ENCODE peak calls at places on chromosome 4, in six cellular contexts. S is CD4-positive, alpha-beta T cell; G is endothelial cell; U is A549; A is body of pancreas; L is foreskin fibroblast. X is an unnamed sample.

GRCh38 chr4:55005910-55006309 is 119.5 kb downstream of the KDR start:
- DNase-seq in G (no peak), S (no peak), L (no peak), U (no peak), A (no peak), X (no peak)

GRCh38 chr4:113469023-113469390 is 292.5 kb downstream of the CAMK2D start:
- DNase-seq in A (no peak), L (peak), S (no peak), G (no peak), U (no peak), X (no peak)

GRCh38 chr4:154348657-154349056 is 142.9 kb downstream of the DCHS2 start:
- DNase-seq in A (no peak), L (no peak), S (no peak), U (no peak), G (no peak), X (no peak)

GRCh38 chr4:25236971-25237370 is 3.1 kb downstream of the PI4K2B start:
- DNase-seq in L (no peak), A (no peak), S (no peak), G (no peak), U (no peak), X (no peak)

GRCh38 chr4:11746734-11747133 is 318.0 kb upstream of the HS3ST1 start:
- DNase-seq in S (no peak), L (peak), U (no peak), G (no peak), A (no peak), X (no peak)

GRCh38 chr4:54779797-54780196 is 122.0 kb downstream of the KIT start:
- DNase-seq in A (no peak), S (no peak), U (no peak), L (no peak), G (no peak), X (no peak)

GRCh38 chr4:4693755-4694295 is 152.0 kb upstream of the STX18 start:
- DNase-seq in A (no peak), U (no peak), G (no peak), L (no peak), S (no peak), X (no peak)

GRCh38 chr4:80362578-80363181 is 27.1 kb downstream of the CFAP299 start:
- DNase-seq in L (peak), S (peak), A (peak), G (peak), U (no peak), X (peak)

GRCh38 chr4:75142850-75143249 is 209.9 kb downstream of the PARM1 start:
- DNase-seq in U (no peak), A (no peak), G (no peak), L (no peak), S (no peak), X (no peak)

GRCh38 chr4:80086296-80086695 is 13.3 kb upstream of the ANTXR2 start:
- DNase-seq in G (no peak), A (no peak), S (no peak), U (no peak), L (no peak), X (no peak)

GRCh38 chr4:30720656-30721352 is 635 bp downstream of the PCDH7 start:
- DNase-seq in G (peak), A (peak), S (no peak), U (peak), L (peak), X (peak)

GRCh38 chr4:102778720-102779119 is 18.0 kb upstream of the MANBA start:
- DNase-seq in S (no peak), U (no peak), L (no peak), G (no peak), A (peak), X (peak)

GRCh38 chr4:149555146-149555545 is 260.5 kb downstream of the IQCM start:
- DNase-seq in A (no peak), G (no peak), S (no peak), U (no peak), L (no peak), X (no peak)

GRCh38 chr4:84547211-84547610 is 35.7 kb upstream of the CDS1 start:
- DNase-seq in L (peak), A (no peak), S (no peak), U (no peak), G (no peak), X (no peak)

GRCh38 chr4:78592104-78592783 is 40.7 kb downstream of the ANXA3 start:
- DNase-seq in S (no peak), G (peak), A (no peak), L (no peak), U (no peak), X (no peak)

GRCh38 chr4:123588631-123589223 is 192.1 kb downstream of the SPRY1 start:
- DNase-seq in S (no peak), L (peak), G (no peak), U (peak), A (no peak), X (peak)

GRCh38 chr4:139822391-139822790 is 156.8 kb downstream of the MGST2 start:
- DNase-seq in L (no peak), G (no peak), S (no peak), A (no peak), U (no peak), X (no peak)

GRCh38 chr4:84379881-84380618 is 119.0 kb downstream of the NKX6-1 start:
- DNase-seq in U (peak), A (no peak), L (peak), G (no peak), S (no peak), X (no peak)

GRCh38 chr4:81687470-81687869 is 215.8 kb upstream of the RASGEF1B start:
- DNase-seq in L (no peak), A (no peak), G (no peak), S (no peak), U (no peak), X (no peak)

GRCh38 chr4:57156242-57156990 is 46.2 kb upstream of the IGFBP7 start:
- DNase-seq in A (no peak), G (no peak), U (no peak), L (no peak), S (no peak), X (no peak)

GRCh38 chr4:132540268-132540667 is 608.8 kb upstream of the PCDH10 start:
- DNase-seq in S (no peak), U (no peak), G (no peak), L (no peak), A (no peak), X (no peak)

GRCh38 chr4:159042097-159042605 is 60.7 kb upstream of the RAPGEF2 start:
- DNase-seq in S (no peak), U (no peak), L (no peak), G (no peak), A (peak), X (no peak)

GRCh38 chr4:106676173-106676921 is 307.8 kb upstream of the GIMD1 start:
- DNase-seq in L (peak), A (no peak), G (no peak), U (no peak), S (no peak), X (no peak)

GRCh38 chr4:79025170-79025569 is 85.9 kb upstream of the PAQR3 start:
- DNase-seq in S (no peak), U (no peak), A (peak), G (no peak), L (no peak), X (no peak)

GRCh38 chr4:113773756-113774155 is 12.2 kb upstream of the CAMK2D start:
- DNase-seq in S (no peak), U (no peak), L (no peak), A (no peak), G (no peak), X (no peak)

GRCh38 chr4:184384810-184385557 is 89.4 kb downstream of the IRF2 start:
- DNase-seq in S (no peak), G (no peak), U (no peak), L (peak), A (no peak), X (no peak)

GRCh38 chr4:1368421-1369090 is 21.5 kb downstream of the UVSSA start:
- DNase-seq in G (no peak), A (peak), S (no peak), U (no peak), L (no peak), X (no peak)
- TF ChIP-seq CTCF in G (no peak), A (no peak), S (no peak), U (no peak), L (no peak), X (no peak)

GRCh38 chr4:120870279-120870673 is 52.2 kb downstream of the PRDM5 start:
- DNase-seq in A (peak), S (no peak), G (no peak), L (no peak), U (no peak), X (peak)
- TF ChIP-seq CTCF in A (no peak), S (no peak), G (no peak), L (no peak), U (no peak), X (no peak)

DNA sequence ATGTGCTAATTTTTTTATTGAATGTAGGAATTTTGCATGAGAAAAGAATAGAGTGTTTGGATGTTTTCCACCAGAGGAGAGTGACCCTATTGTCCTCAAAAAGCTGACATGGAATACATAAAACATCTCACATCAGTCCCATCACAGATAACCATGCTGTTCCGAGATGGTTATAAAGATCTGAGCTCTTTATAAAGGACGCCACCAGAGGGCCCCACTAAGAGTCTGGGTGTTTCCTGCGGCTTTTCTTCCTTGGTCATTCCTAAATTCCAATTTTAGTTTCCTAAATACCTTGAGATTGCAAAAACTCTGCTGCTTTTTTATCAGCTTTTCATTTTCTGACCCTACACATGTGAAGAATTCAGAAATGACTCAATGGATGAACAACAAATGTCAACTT is 504.5 kb upstream of the FRG1 start:
- DNase-seq in L (no peak), U (no peak), A (peak), G (peak), S (no peak), X (no peak)
- TF ChIP-seq CTCF in L (no peak), U (peak), A (peak), G (no peak), S (no peak), X (no peak)

GRCh38 chr4:9143421-9144080 is 26.7 kb upstream of the FAM90A26 start:
- DNase-seq in L (no peak), S (no peak), G (no peak), A (no peak), U (no peak), X (no peak)
- TF ChIP-seq CTCF in L (no peak), S (no peak), G (no peak), A (no peak), U (no peak), X (no peak)

GRCh38 chr4:188971125-188971524 is 831.9 kb downstream of the TRIML1 start:
- DNase-seq in L (peak), A (no peak), U (no peak), S (no peak), G (no peak), X (peak)
- TF ChIP-seq CTCF in L (peak), A (peak), U (no peak), S (no peak), G (no peak), X (no peak)

X was measured in Calu3.